ENCODE peak calls at places on chromosomes 3 and 15, in seven cellular contexts. T, D, N, M, O, W and B are unnamed samples.

GRCh38 chr3:11727207-11727606 is 83.5 kb upstream of the VGLL4 start:
- DNase-seq in D (no peak), O (no peak), T (no peak), W (no peak), M (no peak), N (no peak), B (no peak)

GRCh38 chr3:64533565-64534317 is 154.1 kb downstream of the ADAMTS9 start:
- DNase-seq in D (peak), N (peak), T (peak), M (peak), W (peak), O (no peak), B (peak)

GRCh38 chr15:79978694-79979519 is 7.9 kb upstream of the BCL2A1 start:
- DNase-seq in O (no peak), M (peak), T (no peak), N (no peak), D (no peak), W (no peak), B (no peak)

GRCh38 chr15:99137111-99137546 is 32.2 kb downstream of the SYNM start:
- DNase-seq in O (no peak), M (no peak), T (peak), D (no peak), W (no peak), N (no peak), B (no peak)

GRCh38 chr15:60523056-60523455 is 44.1 kb upstream of the ICE2 start:
- DNase-seq in N (no peak), M (no peak), O (no peak), T (no peak), D (no peak), W (no peak), B (no peak)

GRCh38 chr3:134672571-134672970 is 21.7 kb upstream of the KY start:
- DNase-seq in W (no peak), O (no peak), T (no peak), D (no peak), M (no peak), N (no peak), B (no peak)

GRCh38 chr15:74134387-74135027 is 4.1 kb downstream of the ISLR2 start:
- DNase-seq in O (no peak), W (no peak), D (no peak), M (no peak), N (no peak), T (no peak), B (no peak)

GRCh38 chr3:4981688-4982494 is 2.7 kb downstream of the BHLHE40 start:
- DNase-seq in N (no peak), O (no peak), M (no peak), W (no peak), D (no peak), T (no peak), B (peak)

GRCh38 chr15:98217356-98217755 is 256.9 kb downstream of the ARRDC4 start:
- DNase-seq in T (no peak), O (no peak), M (no peak), D (no peak), W (no peak), N (no peak), B (no peak)